ENCODE peak calls at places on chromosome 21, in nine cellular contexts. M, G, D, W, B, K, Q, H and R are unnamed samples.

GRCh38 chr21:44571844-44572782 is 1.4 kb upstream of the KRTAP10-4 start:
- DNase-seq in M (no peak), G (no peak), D (no peak), W (no peak), B (no peak), K (no peak), Q (peak; percentile 43), H (no peak), R (peak; percentile 75)

GRCh38 chr21:37338671-37339526 is 27.7 kb upstream of the DYRK1A start:
- DNase-seq in M (no peak), G (no peak), D (no peak), W (peak; percentile 96), B (peak; percentile 97), K (no peak), Q (no peak), H (no peak), R (peak; percentile 42)

GRCh38 chr21:20013851-20014250 is 984.4 kb upstream of the NCAM2 start:
- DNase-seq in M (no peak), G (no peak), D (no peak), W (no peak), B (no peak), K (no peak), Q (no peak), H (no peak), R (no peak)

GRCh38 chr21:38852278-38852677 is 46.5 kb downstream of the ETS2 start:
- DNase-seq in M (no peak), G (no peak), D (no peak), W (no peak), B (no peak), K (no peak), Q (no peak), H (no peak), R (no peak)

GRCh38 chr21:23016617-23017016 is 2018.4 kb downstream of the NCAM2 start:
- DNase-seq in M (no peak), G (no peak), D (no peak), W (no peak), B (no peak), K (no peak), Q (no peak), H (peak; percentile 6), R (no peak)

GRCh38 chr21:29330797-29331196 is 32.1 kb downstream of the BACH1 start:
- DNase-seq in M (no peak), G (no peak), D (no peak), W (no peak), B (no peak), K (no peak), Q (no peak), H (no peak), R (no peak)

GRCh38 chr21:37799193-37800121 is 116.8 kb downstream of the KCNJ6 start:
- DNase-seq in M (no peak), G (no peak), D (no peak), W (no peak), B (no peak), K (no peak), Q (no peak), H (no peak), R (no peak)

GRCh38 chr21:32867587-32867986 is 96.0 kb upstream of the PAXBP1 start:
- DNase-seq in M (no peak), G (no peak), D (no peak), W (no peak), B (no peak), K (no peak), Q (no peak), H (no peak), R (no peak)

GRCh38 chr21:37341254-37341960 is 25.2 kb upstream of the DYRK1A start:
- DNase-seq in M (no peak), G (no peak), D (no peak), W (no peak), B (no peak), K (no peak), Q (no peak), H (peak; percentile 27), R (no peak)

GRCh38 chr21:44736291-44737004 is 25.1 kb upstream of the TSPEAR start:
- DNase-seq in M (no peak), G (no peak), D (no peak), W (no peak), B (no peak), K (no peak), Q (no peak), H (no peak), R (no peak)

GRCh38 chr21:44273046-44273445 is 11.3 kb upstream of the DNMT3L start:
- DNase-seq in M (no peak), G (no peak), D (no peak), W (no peak), B (no peak), K (no peak), Q (no peak), H (no peak), R (peak; percentile 67)

GRCh38 chr21:16587141-16587570 is 857.4 kb downstream of the USP25 start:
- DNase-seq in M (no peak), G (peak; percentile 54), D (no peak), W (peak; percentile 48), B (peak; percentile 87), K (peak; percentile 34), Q (peak; percentile 46), H (peak; percentile 20), R (no peak)

GRCh38 chr21:19286901-19287300 is 883.3 kb upstream of the TMPRSS15 start:
- DNase-seq in M (no peak), G (no peak), D (no peak), W (no peak), B (no peak), K (no peak), Q (no peak), H (no peak), R (no peak)

GRCh38 chr21:33339938-33340337 is 15.2 kb downstream of the IFNAR1 start:
- DNase-seq in M (no peak), G (no peak), D (no peak), W (no peak), B (no peak), K (no peak), Q (no peak), H (no peak), R (no peak)

GRCh38 chr21:34630536-34631143 is 15.7 kb upstream of the RCAN1 start:
- DNase-seq in M (no peak), G (peak; percentile 49), D (no peak), W (peak; percentile 25), B (peak; percentile 75), K (no peak), Q (no peak), H (peak; percentile 76), R (no peak)

GRCh38 chr21:36282568-36283230 is 37.3 kb upstream of the MORC3 start:
- DNase-seq in M (no peak), G (no peak), D (no peak), W (no peak), B (no peak), K (no peak), Q (no peak), H (no peak), R (no peak)

GRCh38 chr21:41615613-41616012 is 107.7 kb upstream of the TMPRSS2 start:
- DNase-seq in M (no peak), G (no peak), D (no peak), W (peak; percentile 99), B (peak; percentile 97), K (no peak), Q (no peak), H (no peak), R (no peak)

GRCh38 chr21:38930838-38931237 is 125.1 kb downstream of the ETS2 start:
- DNase-seq in M (no peak), G (peak; percentile 44), D (no peak), W (peak; percentile 83), B (peak; percentile 89), K (no peak), Q (no peak), H (no peak), R (no peak)

GRCh38 chr21:34817821-34818662 is 149.2 kb downstream of the CLIC6 start:
- DNase-seq in M (no peak), G (no peak), D (no peak), W (no peak), B (no peak), K (no peak), Q (no peak), H (no peak), R (no peak)

GRCh38 chr21:14533555-14534400 is 12.3 kb downstream of the SAMSN1 start:
- DNase-seq in M (peak; percentile 32), G (no peak), D (no peak), W (peak; percentile 2), B (peak; percentile 70), K (no peak), Q (no peak), H (no peak), R (no peak)

GRCh38 chr21:33032434-33033047 is 6.8 kb downstream of the OLIG2 start:
- DNase-seq in M (no peak), G (no peak), D (no peak), W (no peak), B (no peak), K (no peak), Q (no peak), H (no peak), R (no peak)

GRCh38 chr21:38819719-38820147 is 14.0 kb downstream of the ETS2 start:
- DNase-seq in M (no peak), G (no peak), D (no peak), W (no peak), B (no peak), K (no peak), Q (peak; percentile 75), H (peak; percentile 29), R (no peak)

GRCh38 chr21:42550817-42551216 is 37.2 kb downstream of the SLC37A1 start:
- DNase-seq in M (no peak), G (no peak), D (no peak), W (no peak), B (no peak), K (no peak), Q (peak; percentile 10), H (no peak), R (peak; percentile 30)

GRCh38 chr21:41926068-41926806 is 27.6 kb downstream of the C2CD2 start:
- DNase-seq in M (no peak), G (no peak), D (no peak), W (peak; percentile 45), B (peak; percentile 56), K (no peak), Q (no peak), H (peak; percentile 58), R (peak; percentile 40)